ENCODE peak calls at places on chromosomes 11 and 22, in seven cellular contexts. C is ovary, E is stomach, G is K562, O is SK-N-SH, H is tibial nerve, K is H1. D is an unnamed sample. For H3K36me3, the result is how much of the 10 kb centered on the place peaks cover.

GRCh38 chr11:5508605-5509004 is 1.2 kb downstream of the UBQLN3 start:
- DNase-seq in H (no peak), O (no peak), G (no peak), K (no peak), C (no peak), E (no peak), D (no peak)

GRCh38 chr22:31829505-31829904 is 75.7 kb downstream of the DEPDC5 start:
- DNase-seq in G (peak), O (peak), H (no peak), E (no peak), C (peak), K (no peak), D (no peak)

GRCh38 chr11:7480132-7480531 is 5.2 kb upstream of the OLFML1 start:
- DNase-seq in H (no peak), O (no peak), K (no peak), C (no peak), G (no peak), E (no peak), D (no peak)

GRCh38 chr22:32696089-32696488 is 105.4 kb upstream of the TIMP3 start:
- DNase-seq in G (no peak), K (no peak), O (no peak), E (no peak), H (no peak), C (no peak), D (no peak)

GRCh38 chr11:59668188-59668949 is 468 bp downstream of the PATL1 start:
- DNase-seq in G (peak), E (peak), O (no peak), K (peak), H (peak), C (peak), D (peak)

GRCh38 chr11:111676878-111677585 is 74.8 kb downstream of the SIK2 start:
- DNase-seq in C (no peak), H (no peak), K (no peak), E (no peak), O (no peak), G (no peak), D (no peak)

GRCh38 chr22:36787594-36787993 is 11.7 kb upstream of the IFT27 start:
- DNase-seq in H (no peak), K (no peak), G (no peak), O (no peak), C (no peak), E (no peak), D (no peak)

GRCh38 chr11:13415201-13415600 is 47.8 kb downstream of the BTBD10 start:
- DNase-seq in H (no peak), C (no peak), E (no peak), O (no peak), G (no peak), K (no peak), D (no peak)

GRCh38 chr11:91866642-91867041 is 358.0 kb upstream of the FAT3 start:
- DNase-seq in C (no peak), H (no peak), K (no peak), O (no peak), G (no peak), E (no peak), D (no peak)

GRCh38 chr11:94544582-94544831 is 786 bp downstream of the FUT4 start:
- DNase-seq in K (no peak), C (no peak), H (no peak), O (no peak), G (no peak), E (no peak), D (peak)

GRCh38 chr11:12902784-12903491 is 106.2 kb upstream of the RASSF10 start:
- DNase-seq in C (no peak), K (no peak), G (no peak), H (no peak), O (no peak), E (no peak), D (no peak)

GRCh38 chr22:45516923-45517675 is 14.4 kb downstream of the FBLN1 start:
- DNase-seq in E (no peak), O (no peak), G (no peak), C (no peak), K (no peak), H (no peak), D (no peak)

GRCh38 chr11:23288001-23288783 is 427.9 kb upstream of the CCDC179 start:
- DNase-seq in E (no peak), C (no peak), K (no peak), H (no peak), G (no peak), O (no peak), D (no peak)

GRCh38 chr11:15912825-15913224 is 443.5 kb downstream of the SOX6 start:
- DNase-seq in C (no peak), K (no peak), O (no peak), E (no peak), H (no peak), G (no peak), D (no peak)

GRCh38 chr22:27474711-27475547 is 326.6 kb downstream of the MN1 start:
- DNase-seq in K (peak), H (no peak), G (no peak), E (no peak), O (no peak), C (peak), D (no peak)
- TF ChIP-seq EP300 in K (no peak), H (no peak), G (no peak), E (no peak), O (peak), C (no peak), D (no peak)

GRCh38 chr22:29972121-29972520 is 89.1 kb downstream of the MTMR3 start:
- DNase-seq in E (no peak), K (no peak), O (no peak), C (no peak), H (no peak), G (no peak), D (no peak)
- H3K36me3 ChIP-seq in E (under half), K (under half), O (under half), C (under half), H (under half), G (under half), D (under half)

GRCh38 chr11:77106321-77106720 is 3.7 kb downstream of the OMP start:
- DNase-seq in C (no peak), G (no peak), K (no peak), O (no peak), E (no peak), H (no peak), D (peak)
- H3K27ac ChIP-seq in C (no peak), G (no peak), K (no peak), O (no peak), E (no peak), H (no peak), D (peak)

GRCh38 chr11:66986178-66986545 is 11.1 kb downstream of the C11orf86 start:
- DNase-seq in G (no peak), H (no peak), E (peak), K (no peak), C (no peak), O (no peak), D (no peak)

GRCh38 chr11:66987158-66987620 is 12.1 kb downstream of the C11orf86 start:
- DNase-seq in O (peak), G (peak), E (no peak), C (no peak), K (no peak), H (no peak), D (no peak)

GRCh38 chr11:66988238-66988637 is 13.1 kb downstream of the C11orf86 start:
- DNase-seq in G (no peak), K (no peak), O (no peak), E (no peak), H (no peak), C (no peak), D (no peak)

GRCh38 chr11:66996609-66997273 is 21.6 kb downstream of the C11orf86 start:
- DNase-seq in G (no peak), K (no peak), H (no peak), E (no peak), C (no peak), O (no peak), D (no peak)

GRCh38 chr11:66992041-66992440 is 16.9 kb downstream of the C11orf86 start:
- DNase-seq in K (no peak), E (no peak), O (no peak), C (no peak), G (no peak), H (no peak), D (no peak)
- TF ChIP-seq EP300 in K (no peak), E (no peak), O (no peak), C (no peak), G (no peak), H (no peak), D (no peak)

GRCh38 chr11:65395961-65396530 is 9.6 kb downstream of the FRMD8 start:
- DNase-seq in E (no peak), O (no peak), C (no peak), G (no peak), H (no peak), K (no peak), D (no peak)
- H3K36me3 ChIP-seq in E (half or more), O (under half), C (under half), G (half or more), H (under half), K (under half), D (under half)

GRCh38 chr11:45024846-45025623 is 74.4 kb upstream of the TP53I11 start:
- DNase-seq in H (no peak), E (no peak), O (no peak), C (no peak), K (no peak), G (no peak), D (no peak)
- H3K27ac ChIP-seq in H (no peak), E (no peak), O (no peak), C (no peak), K (no peak), G (no peak), D (no peak)